ENCODE peak calls at places on chromosomes 11 and 22, in eight cellular contexts. J is HCT116, V is left ventricle myocardium inferior, W is PC-3, G is tibial artery, M is adrenal gland, A is heart left ventricle, N is IMR-90. Q is an unnamed sample. For H3K9me3 and H3K27me3, the result is how much of the 10 kb centered on the place peaks cover.

GRCh38 chr22:37267661-37268413 is 14.5 kb upstream of the CYTH4 start:
- DNase-seq in W (no peak), M (no peak), V (no peak), G (no peak), J (no peak), A (peak), N (peak), Q (no peak)

GRCh38 chr11:70530629-70531185 is 132.4 kb downstream of the CTTN start:
- DNase-seq in A (no peak), N (no peak), V (peak), M (no peak), W (no peak), G (no peak), J (no peak), Q (no peak)

GRCh38 chr11:124754710-124755109 is 2.7 kb upstream of the VSIG2 start:
- DNase-seq in N (no peak), A (no peak), G (no peak), W (no peak), J (no peak), M (no peak), V (no peak), Q (no peak)

GRCh38 chr11:119028346-119029068 is 2.2 kb downstream of the SLC37A4 start:
- DNase-seq in A (no peak), N (no peak), J (no peak), V (no peak), G (no peak), W (no peak), M (no peak), Q (no peak)

GRCh38 chr11:69956669-69957190 is 121.4 kb upstream of the ANO1 start:
- DNase-seq in A (no peak), N (no peak), V (no peak), J (no peak), G (no peak), W (no peak), M (no peak), Q (no peak)

GRCh38 chr22:28259774-28260173 is 340.7 kb upstream of the PITPNB start:
- DNase-seq in A (no peak), W (no peak), M (no peak), G (no peak), N (no peak), V (no peak), J (no peak), Q (no peak)

GRCh38 chr11:76443254-76443935 is 1.4 kb upstream of the EMSY start:
- DNase-seq in M (peak), W (peak), J (no peak), N (no peak), A (no peak), G (no peak), V (no peak), Q (no peak)

GRCh38 chr22:45832959-45833580 is 143.9 kb downstream of the WNT7B start:
- DNase-seq in G (no peak), V (no peak), N (no peak), A (no peak), W (no peak), J (no peak), M (no peak), Q (no peak)

GRCh38 chr11:128527046-128527445 is 60.3 kb downstream of the ETS1 start:
- DNase-seq in V (no peak), N (no peak), M (no peak), A (no peak), G (no peak), W (no peak), J (no peak), Q (no peak)

GRCh38 chr11:72926076-72926475 is 111.9 kb downstream of the ATG16L2 start:
- DNase-seq in N (no peak), W (no peak), G (no peak), V (no peak), J (no peak), M (no peak), A (no peak), Q (no peak)

GRCh38 chr22:35070451-35071093 is 4.6 kb downstream of the ISX start:
- DNase-seq in N (no peak), V (no peak), J (no peak), W (peak), M (no peak), A (no peak), G (no peak), Q (no peak)

GRCh38 chr22:27986459-27986858 is 67.4 kb upstream of the PITPNB start:
- DNase-seq in V (no peak), N (no peak), J (no peak), W (no peak), M (no peak), G (peak), A (no peak), Q (no peak)

GRCh38 chr11:118921929-118922744 is 3.6 kb downstream of the BCL9L start:
- DNase-seq in N (peak), W (peak), M (peak), J (no peak), G (peak), V (peak), A (peak), Q (no peak)

GRCh38 chr11:3840870-3841425 is at the start of gene RHOG:
- DNase-seq in W (peak), J (no peak), G (peak), M (peak), N (peak), A (peak), V (peak), Q (no peak)

GRCh38 chr22:42338502-42338901 is 68.0 kb upstream of the TCF20 start:
- DNase-seq in M (no peak), G (no peak), W (no peak), N (no peak), J (no peak), A (no peak), V (no peak), Q (no peak)

GRCh38 chr11:117822031-117822521 is 2.5 kb downstream of the FXYD2 start:
- DNase-seq in N (no peak), J (no peak), G (no peak), A (peak), V (no peak), W (peak), M (peak), Q (peak)

GRCh38 chr11:84526250-84526649 is 1100.9 kb downstream of the DLG2 start:
- DNase-seq in J (no peak), V (no peak), M (no peak), G (no peak), W (peak), N (no peak), A (no peak), Q (no peak)

GRCh38 chr22:40890881-40891280 is 29.0 kb upstream of the DNAJB7 start:
- DNase-seq in V (no peak), M (no peak), J (no peak), N (peak), W (no peak), G (no peak), A (no peak), Q (no peak)

GRCh38 chr11:4991066-4991465 is 3.6 kb upstream of the OR51L1 start:
- DNase-seq in G (no peak), J (no peak), M (no peak), V (no peak), W (peak), A (no peak), N (peak), Q (no peak)

GRCh38 chr22:39908737-39909136 is 7.9 kb downstream of the GRAP2 start:
- DNase-seq in A (no peak), G (no peak), M (no peak), J (no peak), V (no peak), W (peak), N (peak), Q (no peak)

GRCh38 chr11:60763692-60764369 is 7.2 kb downstream of the MS4A15 start:
- DNase-seq in N (no peak), W (peak), M (no peak), G (peak), A (no peak), V (no peak), J (no peak), Q (no peak)

GRCh38 chr11:58334708-58335107 is 24.2 kb downstream of the OR5B17 start:
- DNase-seq in J (peak), M (no peak), N (peak), V (no peak), A (no peak), G (no peak), W (peak), Q (no peak)

GRCh38 chr11:128422576-128423370 is 164.6 kb downstream of the ETS1 start:
- DNase-seq in V (peak), A (peak), W (no peak), M (no peak), G (no peak), J (no peak), N (no peak), Q (peak)

GRCh38 chr11:132992838-132993680 is 539.2 kb downstream of the OPCML start:
- DNase-seq in V (no peak), M (no peak), A (no peak), N (peak), W (no peak), G (no peak), J (no peak), Q (no peak)

GRCh38 chr11:17552041-17552355 is 4.9 kb downstream of the OTOG start:
- DNase-seq in V (no peak), M (no peak), N (no peak), W (no peak), J (no peak), G (no peak), A (no peak), Q (no peak)

GRCh38 chr11:67022961-67023956 is at the start of gene SYT12:
- DNase-seq in W (peak), V (no peak), J (no peak), G (no peak), M (peak), A (peak), N (no peak), Q (no peak)

GRCh38 chr22:32632650-32633049 is 158.0 kb downstream of the FBXO7 start:
- DNase-seq in M (no peak), W (no peak), G (no peak), J (no peak), A (no peak), V (no peak), N (no peak), Q (no peak)

GRCh38 chr11:6862961-6863360 is at the start of gene OR10A2:
- DNase-seq in V (no peak), J (no peak), W (peak), A (no peak), N (peak), G (no peak), M (no peak), Q (no peak)

GRCh38 chr11:33545941-33546340 is 154.7 kb downstream of the C11orf91 start:
- DNase-seq in G (no peak), M (no peak), N (peak), A (no peak), V (no peak), W (peak), J (no peak), Q (no peak)

GRCh38 chr11:64874841-64875240 is 3.6 kb downstream of the EHD1 start:
- DNase-seq in A (no peak), J (no peak), G (no peak), V (no peak), W (no peak), N (no peak), M (no peak), Q (no peak)

GRCh38 chr22:36463783-36464184 is 17.7 kb downstream of the TXN2 start:
- DNase-seq in N (no peak), G (no peak), A (peak), M (peak), W (no peak), J (no peak), V (peak), Q (no peak)

GRCh38 chr22:46003271-46004091 is 26.5 kb upstream of the WNT7B start:
- DNase-seq in N (no peak), M (no peak), J (no peak), G (no peak), W (no peak), V (peak), A (peak), Q (no peak)

GRCh38 chr11:91686700-91687099 is 537.9 kb upstream of the FAT3 start:
- DNase-seq in N (no peak), A (no peak), M (no peak), G (no peak), J (no peak), V (no peak), W (peak), Q (no peak)

GRCh38 chr11:85694385-85694980 is 8.5 kb upstream of the CCDC89 start:
- DNase-seq in M (peak), V (no peak), G (no peak), J (peak), A (no peak), N (peak), W (peak), Q (no peak)

GRCh38 chr11:130866831-130867230 is 49.4 kb downstream of the SNX19 start:
- DNase-seq in A (no peak), M (no peak), J (no peak), V (no peak), N (no peak), W (no peak), G (no peak), Q (no peak)

GRCh38 chr22:31764785-31765184 is 11.0 kb downstream of the DEPDC5 start:
- DNase-seq in J (no peak), A (no peak), V (no peak), N (no peak), M (no peak), W (no peak), G (no peak), Q (no peak)

GRCh38 chr22:29520851-29521250 is 32.7 kb downstream of the THOC5 start:
- DNase-seq in M (peak), G (no peak), N (peak), A (no peak), W (peak), J (no peak), V (no peak), Q (no peak)

GRCh38 chr11:120551191-120551590 is 39.6 kb downstream of the GRIK4 start:
- DNase-seq in N (no peak), A (no peak), W (no peak), G (no peak), M (no peak), J (no peak), V (no peak), Q (no peak)
- H3K9me3 ChIP-seq in N (under half), A (under half), W (under half), G (under half), M (under half), J (under half), V (under half), Q (under half)

GRCh38 chr11:97092823-97093222 is 703.0 kb downstream of the JRKL start:
- DNase-seq in M (no peak), N (no peak), A (no peak), W (no peak), J (no peak), G (no peak), V (no peak), Q (no peak)
- TF ChIP-seq CTCF in M (no peak), N (no peak), A (no peak), W (no peak), J (no peak), G (no peak), V (no peak), Q (no peak)

GRCh38 chr22:47443836-47444745 is 681.6 kb downstream of the TBC1D22A start:
- DNase-seq in A (no peak), M (no peak), W (no peak), G (no peak), V (no peak), N (no peak), J (no peak), Q (no peak)
- H3K27me3 ChIP-seq in A (under half), M (under half), W (under half), G (under half), V (half or more), N (under half), J (under half), Q (under half)

GRCh38 chr22:48503035-48503625 is 1324.5 kb downstream of the BRD1 start:
- DNase-seq in J (no peak), W (no peak), N (no peak), M (no peak), A (no peak), V (no peak), G (no peak), Q (no peak)
- H3K9me3 ChIP-seq in J (under half), W (under half), N (half or more), M (under half), A (under half), V (under half), G (under half), Q (under half)

DNA sequence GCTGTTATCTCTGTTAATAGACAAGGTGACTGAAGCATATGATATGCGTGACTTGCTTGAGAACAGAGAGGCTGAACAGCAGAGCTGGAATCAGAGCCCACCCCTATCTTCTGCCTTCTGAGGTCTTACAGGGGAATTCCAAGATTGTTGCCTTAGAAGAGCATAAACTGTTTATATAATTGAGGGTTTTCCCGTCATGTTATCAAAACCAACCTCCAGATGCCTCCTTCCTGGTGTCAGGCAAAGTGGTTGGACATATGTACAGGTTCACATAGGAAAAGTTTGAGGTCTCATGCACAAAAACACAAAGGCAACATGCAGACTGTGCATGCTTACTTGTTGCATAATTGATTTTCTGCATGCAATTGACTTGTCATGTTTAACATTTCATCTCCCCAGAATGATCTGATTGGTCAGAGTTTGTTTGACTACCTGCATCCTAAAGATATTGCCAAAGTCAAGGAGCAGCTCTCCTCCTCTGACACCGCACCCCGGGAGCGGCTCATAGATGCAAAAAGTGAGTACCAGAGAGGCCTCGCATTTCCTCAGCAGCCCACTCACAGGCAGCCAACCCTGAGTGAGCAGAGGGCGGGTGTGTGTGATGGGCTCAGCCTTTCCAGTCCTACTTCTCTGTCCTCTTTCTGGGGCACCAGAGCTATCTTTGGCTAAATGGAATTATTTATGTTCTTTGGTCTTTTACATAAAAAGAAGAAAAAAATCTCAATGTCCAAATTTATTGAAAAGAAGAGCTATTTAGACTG is 88.9 kb downstream of the BMAL1 start:
- DNase-seq in N (peak), W (no peak), G (no peak), J (no peak), A (no peak), M (no peak), V (no peak), Q (no peak)
- TF ChIP-seq CTCF in N (no peak), W (no peak), G (no peak), J (no peak), A (no peak), M (no peak), V (no peak), Q (no peak)

DNA sequence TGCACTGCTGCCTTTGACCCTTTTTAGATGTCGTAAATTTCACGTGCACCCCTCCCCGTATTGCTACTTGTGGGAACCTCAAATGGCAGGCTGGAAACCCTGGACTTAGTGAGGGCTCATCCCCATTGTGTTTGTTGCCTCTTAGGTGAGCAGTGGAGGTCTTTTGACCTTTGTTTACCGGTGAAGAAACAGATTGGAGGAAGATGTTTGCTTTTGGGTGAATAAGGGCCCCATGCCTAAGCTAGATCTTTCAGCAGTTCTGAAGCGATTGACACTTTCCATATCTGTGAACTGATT is 782 bp downstream of the SMARCB1 start:
- DNase-seq in W (no peak), M (no peak), V (no peak), N (no peak), J (no peak), A (no peak), G (no peak), Q (no peak)
- H3K27me3 ChIP-seq in W (under half), M (under half), V (under half), N (under half), J (under half), A (under half), G (under half), Q (under half)

DNA sequence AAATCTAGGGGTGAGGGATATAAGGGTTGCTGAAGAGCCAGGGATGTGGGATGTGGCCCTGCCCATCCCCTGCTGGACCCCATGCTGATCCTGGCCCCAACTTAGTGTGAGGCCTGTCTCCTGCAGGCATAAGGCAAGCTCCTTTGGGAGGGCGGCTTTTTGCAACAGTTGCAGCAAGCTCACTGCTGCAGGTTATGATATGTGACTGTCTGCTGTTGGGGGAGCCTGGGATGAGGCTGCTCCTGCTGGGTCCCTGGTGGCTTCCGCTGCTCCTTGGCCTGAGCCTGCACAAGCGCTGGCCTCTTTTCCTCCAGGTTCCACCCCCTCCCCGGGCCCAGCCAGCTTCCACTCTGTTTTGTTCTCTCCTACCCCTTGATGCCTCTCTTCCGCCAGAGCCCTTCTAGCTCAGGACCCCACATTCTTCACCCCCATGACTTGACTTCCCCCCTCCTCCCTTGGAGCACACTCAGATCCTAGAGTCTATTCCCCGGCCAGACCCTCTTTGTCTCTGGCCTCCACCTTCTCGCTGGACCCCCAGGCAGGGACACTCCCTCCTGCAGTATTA is 35.0 kb upstream of the SYT13 start:
- DNase-seq in A (no peak), J (no peak), M (no peak), N (no peak), G (no peak), W (no peak), V (no peak), Q (no peak)
- H3K9me3 ChIP-seq in A (under half), J (under half), M (under half), N (under half), G (under half), W (under half), V (under half), Q (under half)

DNA sequence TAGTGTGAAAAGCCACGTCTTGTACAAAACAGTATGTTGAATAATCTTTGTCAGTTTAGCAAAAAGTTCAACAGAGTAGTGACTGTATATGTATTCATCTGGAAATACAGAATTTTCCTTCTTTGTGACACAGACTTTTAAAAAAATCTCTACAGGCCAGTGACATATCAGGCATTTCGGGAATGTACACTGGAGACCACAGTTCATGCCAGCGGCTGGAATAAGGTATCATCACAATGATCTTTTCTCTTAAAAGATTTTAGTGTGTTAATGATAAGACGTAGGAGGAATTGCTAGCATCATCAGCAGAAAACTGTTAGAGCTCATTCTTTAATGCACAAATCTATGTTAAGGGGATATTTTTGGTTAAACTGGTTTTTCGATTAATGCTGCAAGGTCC is 57.4 kb downstream of the BCL2L13 start:
- DNase-seq in N (no peak), J (no peak), G (no peak), M (no peak), W (no peak), A (no peak), V (no peak), Q (no peak)
- TF ChIP-seq CTCF in N (no peak), J (no peak), G (no peak), M (no peak), W (no peak), A (no peak), V (no peak), Q (no peak)

GRCh38 chr22:22553735-22554134 is 5.3 kb downstream of the PRAME start:
- DNase-seq in W (no peak), V (no peak), M (no peak), A (no peak), G (no peak), N (no peak), J (no peak), Q (no peak)

GRCh38 chr22:22555596-22555995 is 3.5 kb downstream of the PRAME start:
- DNase-seq in A (no peak), W (no peak), G (no peak), M (no peak), N (no peak), J (no peak), V (no peak), Q (no peak)

GRCh38 chr22:22553141-22553540 is 5.9 kb downstream of the PRAME start:
- DNase-seq in W (no peak), J (no peak), V (no peak), A (no peak), N (no peak), M (no peak), G (no peak), Q (no peak)

GRCh38 chr22:22552630-22553029 is 6.4 kb downstream of the PRAME start:
- DNase-seq in G (no peak), M (no peak), V (no peak), A (no peak), J (no peak), N (no peak), W (no peak), Q (no peak)

GRCh38 chr22:22554324-22555284 is 4.5 kb downstream of the PRAME start:
- DNase-seq in V (no peak), W (no peak), M (peak), J (no peak), G (no peak), N (no peak), A (no peak), Q (no peak)
- H3K27me3 ChIP-seq in V (under half), W (under half), M (under half), J (under half), G (under half), N (under half), A (under half), Q (under half)